ENCODE peak calls at places on chromosomes 1 and 21, in four cellular contexts. X, P, E and I are unnamed samples.

GRCh38 chr1:16075337-16076002 is 2.0 kb upstream of the FAM131C start:
- DNase-seq in X (no peak), P (no peak), E (no peak), I (no peak)

GRCh38 chr1:17624540-17625256 is 85.2 kb downstream of the ARHGEF10L start:
- DNase-seq in X (no peak), P (no peak), E (no peak), I (no peak)

GRCh38 chr1:18340158-18340764 is 140.5 kb upstream of the KLHDC7A start:
- DNase-seq in X (no peak), P (no peak), E (no peak), I (no peak)

GRCh38 chr1:65105596-65105995 is 42.4 kb upstream of the AK4 start:
- DNase-seq in X (no peak), P (no peak), E (no peak), I (no peak)

GRCh38 chr1:42935313-42935624 is 23.4 kb downstream of the SLC2A1 start:
- DNase-seq in X (no peak), P (no peak), E (no peak), I (no peak)

GRCh38 chr21:38494688-38495087 is 3.6 kb downstream of the ERG start:
- DNase-seq in X (no peak), P (no peak), E (no peak), I (no peak)

GRCh38 chr1:46396429-46397398 is 2.6 kb downstream of the FAAH start:
- DNase-seq in X (no peak), P (peak), E (no peak), I (no peak)

GRCh38 chr1:50841791-50842387 is 118.2 kb downstream of the FAF1 start:
- DNase-seq in X (no peak), P (no peak), E (no peak), I (no peak)

GRCh38 chr1:185325413-185325812 is 8.4 kb upstream of the IVNS1ABP start:
- DNase-seq in X (no peak), P (peak), E (no peak), I (no peak)

GRCh38 chr1:35475356-35475755 is 81.8 kb downstream of the KIAA0319L start:
- DNase-seq in X (no peak), P (no peak), E (no peak), I (no peak)

GRCh38 chr1:202662081-202662480 is 48.2 kb downstream of the SYT2 start:
- DNase-seq in X (no peak), P (no peak), E (no peak), I (no peak)

GRCh38 chr1:181119076-181119989 is 30.8 kb downstream of the IER5 start:
- DNase-seq in X (no peak), P (no peak), E (no peak), I (no peak)

GRCh38 chr1:113178522-113178921 is 105.5 kb downstream of the LRIG2 start:
- DNase-seq in X (no peak), P (no peak), E (no peak), I (no peak)

GRCh38 chr1:155913969-155914757 is 3.0 kb upstream of the RIT1 start:
- DNase-seq in X (no peak), P (no peak), E (no peak), I (no peak)

GRCh38 chr1:65264197-65264929 is 45.0 kb upstream of the DNAJC6 start:
- DNase-seq in X (no peak), P (no peak), E (no peak), I (no peak)

GRCh38 chr1:55067022-55067781 is 27.9 kb downstream of the PCSK9 start:
- DNase-seq in X (no peak), P (no peak), E (no peak), I (no peak)

GRCh38 chr1:178501705-178502329 is 5.1 kb upstream of the CLEC20A start:
- DNase-seq in X (peak), P (peak), E (peak), I (peak)

GRCh38 chr1:19054216-19054615 is 97.7 kb upstream of the IFFO2 start:
- DNase-seq in X (no peak), P (no peak), E (no peak), I (no peak)

GRCh38 chr1:23592209-23592905 is 33.1 kb upstream of the ID3 start:
- DNase-seq in X (no peak), P (no peak), E (no peak), I (no peak)

GRCh38 chr1:197391303-197392226 is 123.5 kb downstream of the CRB1 start:
- DNase-seq in X (no peak), P (no peak), E (no peak), I (no peak)

GRCh38 chr1:10704383-10704882 is 92.0 kb downstream of the CASZ1 start:
- DNase-seq in X (no peak), P (no peak), E (no peak), I (no peak)

GRCh38 chr1:240646861-240647260 is 34.9 kb upstream of the GREM2 start:
- DNase-seq in X (no peak), P (no peak), E (no peak), I (no peak)

GRCh38 chr21:33884361-33885157 is 31.0 kb downstream of the ATP5PO start:
- DNase-seq in X (no peak), P (no peak), E (no peak), I (no peak)

GRCh38 chr1:203799157-203799556 is 3.7 kb downstream of the ZBED6 start:
- DNase-seq in X (no peak), P (no peak), E (no peak), I (no peak)

GRCh38 chr1:28640766-28641165 is 2.1 kb downstream of the TAF12 start:
- DNase-seq in X (no peak), P (no peak), E (no peak), I (peak)

GRCh38 chr1:44406761-44407429 is 1.8 kb downstream of the RNF220 start:
- DNase-seq in X (no peak), P (no peak), E (no peak), I (no peak)

GRCh38 chr1:201276891-201277290 is 6.4 kb upstream of the PKP1 start:
- DNase-seq in X (no peak), P (no peak), E (no peak), I (no peak)

GRCh38 chr1:170407601-170408000 is 124.4 kb upstream of the GORAB start:
- DNase-seq in X (no peak), P (no peak), E (no peak), I (no peak)

GRCh38 chr1:28512058-28512611 is 6.3 kb downstream of the RCC1 start:
- DNase-seq in X (no peak), P (no peak), E (no peak), I (no peak)

DNA sequence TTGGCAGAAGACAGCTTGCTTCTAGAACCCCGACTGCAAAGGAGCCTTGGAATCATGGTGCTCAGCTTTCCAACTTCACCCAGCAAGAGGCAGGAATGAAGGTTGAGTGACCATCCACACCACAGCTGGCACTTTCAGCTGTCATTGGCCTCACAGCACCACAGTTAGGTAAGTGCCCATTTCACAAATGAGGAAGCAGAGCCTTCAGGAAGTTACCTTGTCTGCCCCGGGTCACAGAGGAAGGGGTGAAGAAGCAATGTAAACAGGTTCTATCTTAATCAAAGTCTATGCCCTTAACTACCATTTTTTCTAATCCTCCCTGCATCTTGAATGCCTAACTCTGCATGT is 156.0 kb downstream of the GLUL start:
- DNase-seq in X (no peak), P (no peak), E (no peak), I (no peak)
- TF ChIP-seq SPI1 in X (no peak), P (no peak), E (peak), I (peak)

GRCh38 chr1:58724483-58724882 is 24.6 kb upstream of the MYSM1 start:
- DNase-seq in X (no peak), P (no peak), E (no peak), I (no peak)
- TF ChIP-seq SPI1 in X (no peak), P (no peak), E (no peak), I (no peak)

DNA sequence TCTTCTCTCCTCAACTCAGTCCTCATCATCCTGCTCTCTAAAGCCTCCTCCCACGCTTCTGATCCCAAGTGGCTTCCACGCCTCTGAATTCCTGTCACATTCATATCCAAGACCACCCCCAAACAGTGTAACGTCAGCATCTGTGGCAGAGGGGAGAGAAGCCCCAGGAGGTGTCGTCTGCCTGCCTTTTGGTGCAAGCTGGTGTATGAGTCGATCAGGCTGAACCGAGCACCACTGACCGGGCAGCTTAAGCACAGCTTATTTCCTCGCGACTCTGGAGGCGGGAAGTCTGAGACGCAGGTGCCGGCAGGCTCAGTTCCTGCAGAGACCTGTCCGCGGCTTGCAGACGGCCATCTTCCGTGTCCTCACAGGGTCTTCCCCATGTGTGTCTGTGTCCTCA is 123.8 kb upstream of the RAB4A start:
- DNase-seq in X (no peak), P (no peak), E (no peak), I (no peak)
- TF ChIP-seq SPI1 in X (no peak), P (no peak), E (no peak), I (no peak)

DNA sequence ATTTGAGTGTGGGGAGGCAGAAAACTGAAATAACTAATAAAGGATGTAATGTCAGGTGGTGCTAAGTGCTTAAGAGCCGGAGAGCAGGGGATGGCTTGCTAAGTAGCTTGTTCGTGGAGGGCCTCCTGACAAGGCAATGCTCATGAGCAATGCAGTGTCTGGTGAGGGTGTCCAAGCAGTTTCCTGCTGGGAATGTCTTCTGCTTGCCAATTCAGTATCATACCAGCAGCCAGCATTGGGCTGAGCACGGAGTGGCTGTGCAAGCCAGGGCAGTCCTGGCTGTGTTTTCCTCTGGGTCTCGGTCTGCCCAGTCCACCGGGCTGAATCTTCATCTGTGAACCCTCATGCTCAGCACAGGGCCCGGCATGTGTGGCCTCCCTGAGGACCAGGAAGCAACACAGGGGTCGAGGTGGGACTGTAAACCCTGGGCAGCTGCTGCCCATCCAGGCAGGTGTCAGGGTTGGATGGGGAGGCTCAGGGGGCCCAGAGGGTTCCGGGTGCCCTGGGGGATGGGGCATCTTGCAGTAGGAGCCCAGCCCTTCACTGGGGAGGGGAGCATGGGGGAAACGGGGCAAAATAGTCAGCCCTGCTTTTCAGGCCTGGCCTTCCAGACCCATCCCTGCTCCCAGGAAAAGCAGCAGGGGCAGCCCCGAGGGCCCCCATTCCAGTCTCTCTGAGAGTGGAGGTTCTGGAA is 27.5 kb downstream of the EDN2 start:
- DNase-seq in X (no peak), P (no peak), E (no peak), I (no peak)
- TF ChIP-seq SPI1 in X (no peak), P (no peak), E (no peak), I (no peak)

DNA sequence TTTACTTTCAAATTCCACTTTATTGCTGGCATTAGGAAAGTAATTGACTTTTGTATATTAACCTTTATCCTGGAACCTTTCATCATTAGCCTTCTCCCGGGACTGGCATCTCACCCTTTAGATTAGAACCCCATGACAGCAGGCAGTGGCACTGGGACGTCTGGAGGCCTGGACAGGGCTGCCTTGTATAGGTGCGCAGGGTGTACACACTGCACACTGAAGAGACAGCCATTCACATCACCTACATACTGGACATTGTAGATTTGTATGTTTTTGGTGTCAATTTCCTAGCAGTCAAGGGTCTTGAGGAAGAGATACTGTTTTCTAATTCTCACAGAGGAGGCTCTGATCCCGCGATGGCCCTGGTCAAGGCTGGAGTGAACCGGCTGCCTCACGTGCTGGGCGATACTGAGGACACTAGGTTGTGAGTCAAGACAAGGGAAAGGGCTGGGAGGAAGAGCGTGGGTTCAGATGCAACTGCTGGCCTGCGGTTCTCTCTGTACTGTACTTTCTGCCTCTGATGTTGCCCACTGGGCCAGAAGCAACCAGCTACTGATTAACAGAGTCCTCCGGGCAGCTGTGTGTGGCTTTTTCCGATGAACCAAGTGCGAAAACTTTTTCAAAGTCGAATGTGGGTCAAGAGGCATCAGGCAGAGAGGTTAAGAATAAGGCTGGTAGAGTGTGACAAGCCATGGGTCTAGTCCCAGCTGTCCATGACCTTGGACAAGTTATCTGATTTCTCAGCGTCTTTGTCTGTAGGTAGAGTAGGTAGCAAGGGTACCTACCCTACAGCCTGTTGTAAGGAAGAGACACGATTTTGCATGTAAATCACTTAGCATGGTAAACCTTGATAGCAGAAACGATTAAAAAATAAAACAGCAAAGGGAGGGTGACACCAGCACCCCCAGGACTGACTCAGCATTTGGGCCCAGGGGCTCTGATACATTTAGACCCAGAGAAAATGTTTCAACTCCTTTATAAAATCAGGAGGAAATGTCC is 38.2 kb upstream of the SLC25A33 start:
- DNase-seq in X (no peak), P (no peak), E (no peak), I (no peak)
- TF ChIP-seq SPI1 in X (no peak), P (no peak), E (no peak), I (no peak)

GRCh38 chr1:47935163-47935562 is 62.0 kb downstream of the TRABD2B start:
- DNase-seq in X (no peak), P (no peak), E (no peak), I (no peak)

GRCh38 chr1:47936916-47937551 is 60.2 kb downstream of the TRABD2B start:
- DNase-seq in X (no peak), P (no peak), E (no peak), I (no peak)

GRCh38 chr1:47934243-47934805 is 62.9 kb downstream of the TRABD2B start:
- DNase-seq in X (no peak), P (no peak), E (no peak), I (no peak)

GRCh38 chr1:47937586-47937985 is 59.6 kb downstream of the TRABD2B start:
- DNase-seq in X (no peak), P (no peak), E (no peak), I (no peak)

DNA sequence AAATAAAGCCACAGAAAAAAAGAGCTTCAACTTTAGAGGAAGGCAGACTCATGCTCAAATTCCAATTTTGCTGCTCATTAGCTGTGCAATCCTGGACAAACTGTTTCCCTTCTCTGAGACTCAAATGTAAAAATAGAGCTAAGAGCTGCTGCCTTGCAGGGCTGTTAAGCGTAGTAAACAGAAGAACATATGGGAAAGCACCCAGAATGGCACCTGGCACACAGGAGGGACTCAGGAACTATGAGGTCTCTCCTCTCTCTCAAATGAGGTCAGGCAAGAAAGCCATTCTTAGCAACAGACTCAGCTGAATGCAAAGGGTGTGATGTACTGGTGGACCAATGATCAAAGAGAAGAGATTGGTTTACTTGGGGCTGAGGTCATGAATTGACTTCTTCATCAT is 61.3 kb downstream of the TRABD2B start:
- DNase-seq in X (no peak), P (no peak), E (no peak), I (no peak)
- TF ChIP-seq SPI1 in X (no peak), P (no peak), E (no peak), I (no peak)